ENCODE peak calls at places on chromosomes 6 and 20, in five cellular contexts. C is Right ventricle myocardium superior, G is amygdala, R is EL, T is neural progenitor cell. L is an unnamed sample.

GRCh38 chr6:67345946-67346345 is 1289.1 kb upstream of the ADGRB3 start:
- DNase-seq in C (no peak), G (no peak), R (no peak), T (no peak), L (no peak)

GRCh38 chr6:95489185-95489863 is 88.0 kb upstream of the MANEA start:
- DNase-seq in R (no peak), C (no peak), T (no peak), G (no peak), L (no peak)

GRCh38 chr20:48631114-48632016 is 196.4 kb downstream of the PREX1 start:
- DNase-seq in C (no peak), G (no peak), R (peak; percentile 45), T (no peak), L (no peak)

GRCh38 chr6:112408522-112408921 is 61.4 kb downstream of the RFPL4B start:
- DNase-seq in G (no peak), R (no peak), T (peak; percentile 26), C (no peak), L (no peak)

GRCh38 chr20:35739294-35740163 is 2.5 kb downstream of the RBM39 start:
- DNase-seq in C (no peak), T (peak; percentile 10), R (peak; percentile 52), G (no peak), L (no peak)

GRCh38 chr6:11909696-11910132 is 102.4 kb upstream of the HIVEP1 start:
- DNase-seq in G (no peak), C (no peak), R (peak; percentile 75), T (no peak), L (no peak)

GRCh38 chr6:156931283-156931682 is 154.1 kb downstream of the ARID1B start:
- DNase-seq in G (no peak), R (no peak), T (no peak), C (no peak), L (no peak)

GRCh38 chr20:62219101-62219991 is 732 bp downstream of the HRH3 start:
- DNase-seq in G (no peak), T (peak; percentile 82), R (no peak), C (no peak), L (no peak)

GRCh38 chr6:122365775-122366403 is 33.6 kb upstream of the HSF2 start:
- DNase-seq in R (peak; percentile 38), C (no peak), G (no peak), T (no peak), L (no peak)

GRCh38 chr20:38143646-38144554 is 21.2 kb downstream of the TGM2 start:
- DNase-seq in R (peak; percentile 94), C (no peak), T (no peak), G (no peak), L (no peak)

GRCh38 chr6:157990321-157991066 is 8.8 kb downstream of the SYNJ2 start:
- DNase-seq in G (no peak), C (no peak), R (no peak), T (no peak), L (peak; percentile 14)

GRCh38 chr6:3128381-3129108 is 10.0 kb downstream of the BPHL start:
- DNase-seq in T (no peak), C (no peak), R (no peak), G (no peak), L (no peak)

GRCh38 chr6:96789871-96790270 is 47.4 kb downstream of the GPR63 start:
- DNase-seq in T (no peak), G (no peak), R (no peak), C (no peak), L (no peak)

GRCh38 chr6:156781882-156782631 is 4.9 kb downstream of the ARID1B start:
- DNase-seq in R (peak; percentile 28), G (no peak), T (no peak), C (no peak), L (no peak)

GRCh38 chr20:52230406-52230805 is 38.8 kb upstream of the ZFP64 start:
- DNase-seq in R (peak; percentile 12), T (no peak), C (no peak), G (no peak), L (no peak)

GRCh38 chr20:50244352-50245149 is 53.9 kb downstream of the CEBPB start:
- DNase-seq in G (no peak), C (no peak), R (no peak), T (no peak), L (no peak)

GRCh38 chr6:90911600-90911999 is 324.7 kb upstream of the MAP3K7 start:
- DNase-seq in T (no peak), C (no peak), R (no peak), G (no peak), L (no peak)

GRCh38 chr6:78614961-78615360 is 252.4 kb upstream of the IRAK1BP1 start:
- DNase-seq in R (no peak), G (no peak), C (no peak), T (no peak), L (no peak)

GRCh38 chr6:164106345-164106769 is 691.8 kb downstream of the QKI start:
- DNase-seq in R (peak; percentile 59), G (no peak), T (peak; percentile 52), C (peak; percentile 81), L (no peak)

GRCh38 chr20:62760536-62761057 is 35.7 kb upstream of the MRGBP start:
- DNase-seq in R (no peak), G (no peak), C (peak; percentile 23), T (no peak), L (no peak)

GRCh38 chr6:142929751-142930358 is 15.1 kb downstream of the HIVEP2 start:
- DNase-seq in T (no peak), G (no peak), R (peak; percentile 36), C (no peak), L (no peak)

GRCh38 chr6:50271266-50271665 is 221.5 kb upstream of the DEFB112 start:
- DNase-seq in G (no peak), C (no peak), R (no peak), T (no peak), L (no peak)

L was measured in CD4-positive, alpha-beta T cell.